ENCODE peak calls at places on chromosomes 13 and 19, in four cellular contexts. One of them, this sample, is unnamed.

GRCh38 chr19:17125728-17126677 is 50.4 kb downstream of the MYO9B start:
- DNase-seq in RWPE2: no peak
- DNase-seq in lung: peak; percentile 49
- DNase-seq in stomach: peak; percentile 47
- DNase-seq in this sample: peak; percentile 55

GRCh38 chr19:36086326-36086725 is 24.6 kb upstream of the OVOL3 start:
- DNase-seq in RWPE2: no peak
- DNase-seq in lung: no peak
- DNase-seq in stomach: no peak
- DNase-seq in this sample: no peak

GRCh38 chr19:40410030-40410389 is 3.2 kb downstream of the PRX start:
- DNase-seq in RWPE2: no peak
- DNase-seq in lung: no peak
- DNase-seq in stomach: no peak
- DNase-seq in this sample: no peak

GRCh38 chr19:42324655-42325307 is 654 bp upstream of the MEGF8 start:
- DNase-seq in RWPE2: no peak
- DNase-seq in stomach: no peak
- DNase-seq in lung: no peak
- DNase-seq in this sample: no peak

GRCh38 chr19:17841810-17842662 is 5.7 kb downstream of the JAK3 start:
- DNase-seq in stomach: peak; percentile 86
- DNase-seq in lung: peak; percentile 65
- DNase-seq in RWPE2: peak; percentile 92
- DNase-seq in this sample: peak; percentile 86

GRCh38 chr13:50829896-50830295 is 13.6 kb downstream of the DLEU7 start:
- DNase-seq in lung: no peak
- DNase-seq in RWPE2: no peak
- DNase-seq in stomach: no peak
- DNase-seq in this sample: peak; percentile 61

GRCh38 chr13:60654405-60654804 is 257.4 kb downstream of the TDRD3 start:
- DNase-seq in lung: no peak
- DNase-seq in RWPE2: no peak
- DNase-seq in stomach: peak; percentile 59
- DNase-seq in this sample: peak; percentile 46

GRCh38 chr19:17680235-17680722 is 7.9 kb downstream of the UNC13A start:
- DNase-seq in lung: peak; percentile 42
- DNase-seq in RWPE2: no peak
- DNase-seq in stomach: peak; percentile 57
- DNase-seq in this sample: peak; percentile 69

GRCh38 chr13:60226507-60226906 is 62.8 kb upstream of the DIAPH3 start:
- DNase-seq in RWPE2: no peak
- DNase-seq in lung: no peak
- DNase-seq in stomach: no peak
- DNase-seq in this sample: peak; percentile 53

GRCh38 chr19:4359627-4360000 is 16.3 kb downstream of the MPND start:
- DNase-seq in lung: no peak
- DNase-seq in stomach: no peak
- DNase-seq in RWPE2: no peak
- DNase-seq in this sample: no peak

GRCh38 chr19:34504809-34505291 is 23.3 kb downstream of the WTIP start:
- DNase-seq in stomach: no peak
- DNase-seq in RWPE2: no peak
- DNase-seq in lung: peak; percentile 25
- DNase-seq in this sample: no peak

GRCh38 chr13:44649118-44649455 is 73.0 kb upstream of the TSC22D1 start:
- DNase-seq in lung: no peak
- DNase-seq in RWPE2: no peak
- DNase-seq in stomach: no peak
- DNase-seq in this sample: no peak

GRCh38 chr13:46489586-46490023 is 63.4 kb upstream of the LRCH1 start:
- DNase-seq in lung: no peak
- DNase-seq in stomach: no peak
- DNase-seq in RWPE2: no peak
- DNase-seq in this sample: peak; percentile 83

GRCh38 chr19:10211071-10211470 is 16.3 kb upstream of the DNMT1 start:
- DNase-seq in RWPE2: no peak
- DNase-seq in lung: no peak
- DNase-seq in stomach: no peak
- DNase-seq in this sample: no peak

GRCh38 chr13:73767747-73768315 is 366.4 kb downstream of the KLF12 start:
- DNase-seq in RWPE2: no peak
- DNase-seq in stomach: no peak
- DNase-seq in lung: no peak
- DNase-seq in this sample: peak; percentile 17

GRCh38 chr13:23686948-23687347 is 116.7 kb downstream of the TNFRSF19 start:
- DNase-seq in RWPE2: no peak
- DNase-seq in stomach: no peak
- DNase-seq in lung: no peak
- DNase-seq in this sample: no peak

GRCh38 chr13:64688893-64689677 is 2541.1 kb downstream of the PCDH9 start:
- DNase-seq in lung: no peak
- DNase-seq in RWPE2: no peak
- DNase-seq in stomach: no peak
- DNase-seq in this sample: peak; percentile 2
- H3K4me3 ChIP-seq in lung: no peak overlapping the region
- H3K4me3 ChIP-seq in RWPE2: no peak overlapping the region
- H3K4me3 ChIP-seq in stomach: no peak overlapping the region
- H3K4me3 ChIP-seq in this sample: no peak overlapping the region

GRCh38 chr19:58228584-58229254 is at the start of gene ZNF544:
- DNase-seq in stomach: peak; percentile 72
- DNase-seq in RWPE2: peak; percentile 83
- DNase-seq in lung: peak; percentile 72
- DNase-seq in this sample: peak; percentile 75

GRCh38 chr19:58227964-58228583 is 640 bp upstream of the ZNF544 start:
- DNase-seq in stomach: no peak
- DNase-seq in RWPE2: no peak
- DNase-seq in lung: no peak
- DNase-seq in this sample: no peak

DNA sequence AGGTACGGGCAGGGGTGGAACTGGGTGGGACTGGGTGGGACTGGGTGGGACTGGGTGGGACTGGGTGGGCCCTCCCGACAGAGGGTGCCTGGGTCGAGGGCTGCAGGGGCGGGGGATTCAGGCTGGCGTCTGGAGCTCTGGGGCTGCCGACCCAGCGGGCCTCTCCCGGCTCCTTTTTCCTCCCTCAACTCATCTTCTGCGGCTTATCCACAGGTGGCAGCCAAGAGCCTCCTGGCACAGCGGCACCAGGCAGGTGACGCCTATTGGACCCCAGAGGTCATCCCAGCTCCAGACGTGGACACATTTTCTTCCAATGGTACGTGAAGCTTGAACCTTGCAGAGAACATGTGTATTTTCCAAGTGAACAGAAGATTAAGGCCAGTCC is 533 bp downstream of the ZNF544 start:
- DNase-seq in stomach: no peak
- DNase-seq in lung: no peak
- DNase-seq in RWPE2: no peak
- DNase-seq in this sample: peak; percentile 46
- TF ChIP-seq CTCF in stomach: no peak
- TF ChIP-seq CTCF in lung: no peak
- TF ChIP-seq CTCF in RWPE2: peak; percentile 36
- TF ChIP-seq CTCF in this sample: peak; percentile 50

DNA sequence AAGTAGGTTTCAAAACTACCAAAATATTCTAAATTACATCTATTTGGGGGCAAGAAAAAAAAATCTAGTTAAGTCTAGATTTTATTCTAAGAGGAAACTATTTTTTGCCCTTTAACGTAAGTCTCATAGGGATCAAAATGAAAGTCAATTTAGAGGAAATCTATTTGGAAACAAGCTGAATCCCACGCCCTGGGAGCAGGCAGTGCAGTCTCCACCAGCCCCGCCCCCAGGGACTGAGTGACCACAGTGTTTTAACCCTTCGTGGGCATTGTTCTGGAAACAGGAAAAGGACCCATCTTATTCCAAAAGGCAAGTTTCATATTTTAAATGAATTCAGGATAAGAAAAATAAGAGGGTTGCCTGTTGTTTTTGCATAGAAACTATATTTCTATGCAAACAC is 209.7 kb downstream of the SPRY2 start:
- DNase-seq in stomach: peak; percentile 73
- DNase-seq in lung: peak; percentile 82
- DNase-seq in RWPE2: no peak
- DNase-seq in this sample: peak; percentile 81
- H3K4me3 ChIP-seq in stomach: peak overlapping the region; percentile 32
- H3K4me3 ChIP-seq in lung: no peak overlapping the region
- H3K4me3 ChIP-seq in RWPE2: no peak overlapping the region
- H3K4me3 ChIP-seq in this sample: peak overlapping the region; percentile 13

GRCh38 chr13:98827449-98827848 is 75.0 kb upstream of the SLC15A1 start:
- DNase-seq in stomach: no peak
- DNase-seq in RWPE2: no peak
- DNase-seq in lung: no peak
- DNase-seq in this sample: no peak
- TF ChIP-seq CTCF in stomach: no peak
- TF ChIP-seq CTCF in RWPE2: no peak
- TF ChIP-seq CTCF in lung: no peak
- TF ChIP-seq CTCF in this sample: no peak

DNA sequence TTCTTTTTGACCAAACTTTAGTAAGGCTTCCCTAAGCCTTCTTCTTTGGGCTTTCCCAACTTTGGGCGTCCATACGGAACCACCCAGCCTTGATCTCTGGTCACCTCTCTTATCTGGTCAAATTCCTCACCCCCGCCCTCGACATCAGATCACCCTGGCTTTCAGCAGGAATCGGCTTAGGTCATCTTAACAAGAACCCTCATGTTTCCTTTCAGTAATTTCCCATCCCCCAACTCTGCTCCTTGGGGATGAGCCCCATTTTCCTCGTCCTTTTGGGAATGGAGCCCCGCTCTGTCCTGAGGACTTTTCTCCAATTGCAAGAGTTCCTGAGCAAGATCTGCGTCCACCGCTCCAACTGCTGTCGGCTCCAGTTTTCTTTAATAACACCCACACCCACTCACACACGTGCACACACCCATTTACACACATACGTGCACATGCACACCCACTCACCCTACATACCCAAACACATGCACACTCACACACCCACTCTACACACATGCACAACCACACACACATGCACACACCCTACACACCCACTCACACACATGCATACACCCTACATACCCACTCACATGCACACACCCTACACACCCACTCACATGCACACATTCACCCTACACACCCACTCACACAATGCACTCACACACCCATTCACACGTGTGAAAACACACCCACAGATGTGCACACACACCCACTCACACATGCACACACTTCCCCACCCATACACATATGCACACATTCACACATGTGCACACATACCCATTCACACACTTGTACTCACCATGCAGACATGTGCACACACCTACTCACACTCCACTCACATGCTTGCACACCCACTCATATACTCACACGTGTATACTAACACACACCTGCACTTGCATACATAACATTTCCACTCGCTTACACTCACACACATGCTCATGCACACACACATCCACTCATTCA is 87.0 kb upstream of the TM9SF2 start:
- DNase-seq in RWPE2: peak; percentile 18
- DNase-seq in lung: no peak
- DNase-seq in stomach: no peak
- DNase-seq in this sample: no peak
- H3K4me3 ChIP-seq in RWPE2: no peak overlapping the region
- H3K4me3 ChIP-seq in lung: no peak overlapping the region
- H3K4me3 ChIP-seq in stomach: no peak overlapping the region
- H3K4me3 ChIP-seq in this sample: no peak overlapping the region

GRCh38 chr19:6101291-6101690 is 9.0 kb downstream of the RFX2 start:
- DNase-seq in stomach: no peak
- DNase-seq in lung: no peak
- DNase-seq in RWPE2: no peak
- DNase-seq in this sample: no peak

GRCh38 chr19:6099633-6100032 is 10.7 kb downstream of the RFX2 start:
- DNase-seq in lung: no peak
- DNase-seq in stomach: no peak
- DNase-seq in RWPE2: no peak
- DNase-seq in this sample: no peak

GRCh38 chr19:6101991-6102390 is 8.3 kb downstream of the RFX2 start:
- DNase-seq in stomach: no peak
- DNase-seq in lung: no peak
- DNase-seq in RWPE2: no peak
- DNase-seq in this sample: no peak

GRCh38 chr19:6099037-6099436 is 11.3 kb downstream of the RFX2 start:
- DNase-seq in lung: no peak
- DNase-seq in RWPE2: no peak
- DNase-seq in stomach: no peak
- DNase-seq in this sample: no peak

GRCh38 chr19:6100284-6100915 is 9.9 kb downstream of the RFX2 start:
- DNase-seq in lung: no peak
- DNase-seq in stomach: no peak
- DNase-seq in RWPE2: no peak
- DNase-seq in this sample: no peak
- TF ChIP-seq CTCF in lung: no peak
- TF ChIP-seq CTCF in stomach: no peak
- TF ChIP-seq CTCF in RWPE2: no peak
- TF ChIP-seq CTCF in this sample: no peak

GRCh38 chr13:113490496-113491417 is at the start of gene DCUN1D2:
- DNase-seq in RWPE2: peak; percentile 92
- DNase-seq in lung: peak; percentile 93
- DNase-seq in stomach: peak; percentile 95
- DNase-seq in this sample: peak; percentile 94

GRCh38 chr13:113491418-113491883 is 940 bp upstream of the DCUN1D2 start:
- DNase-seq in lung: no peak
- DNase-seq in stomach: peak; percentile 37
- DNase-seq in RWPE2: no peak
- DNase-seq in this sample: peak; percentile 36

GRCh38 chr13:113489549-113490495 is 689 bp downstream of the DCUN1D2 start:
- DNase-seq in stomach: peak; percentile 38
- DNase-seq in RWPE2: no peak
- DNase-seq in lung: peak; percentile 37
- DNase-seq in this sample: peak; percentile 48

GRCh38 chr13:113488283-113488682 is 2.2 kb downstream of the DCUN1D2 start:
- DNase-seq in RWPE2: no peak
- DNase-seq in lung: no peak
- DNase-seq in stomach: no peak
- DNase-seq in this sample: no peak

GRCh38 chr13:113489171-113489548 is 1.4 kb downstream of the DCUN1D2 start:
- DNase-seq in stomach: no peak
- DNase-seq in lung: no peak
- DNase-seq in RWPE2: no peak
- DNase-seq in this sample: no peak
- H3K4me3 ChIP-seq in stomach: peak overlapping the region; percentile 91
- H3K4me3 ChIP-seq in lung: no peak overlapping the region
- H3K4me3 ChIP-seq in RWPE2: peak overlapping the region; percentile 87
- H3K4me3 ChIP-seq in this sample: peak overlapping the region; percentile 63

This sample was measured in cardiac fibroblast.